ENCODE peak calls at places on chromosomes 11 and 22, in nine cellular contexts. D, Q, F, O, P, X, N, U and A are unnamed samples. For H3K9me3, the result is how much of the 10 kb centered on the place peaks cover.

GRCh38 chr11:103234974-103235373 is 125.7 kb downstream of the DYNC2H1 start:
- DNase-seq in D (no peak), Q (no peak), F (no peak), O (peak), P (no peak), X (no peak), N (no peak), U (no peak), A (no peak)

GRCh38 chr11:908273-908672 is 2.3 kb downstream of the CHID1 start:
- DNase-seq in D (no peak), Q (no peak), F (no peak), O (no peak), P (no peak), X (no peak), N (no peak), U (no peak), A (no peak)

GRCh38 chr11:123195182-123196059 is at the start of gene CLMP:
- DNase-seq in D (peak), Q (peak), F (peak), O (no peak), P (peak), X (peak), N (peak), U (no peak), A (peak)

GRCh38 chr11:10349806-10350205 is 44.9 kb downstream of the ADM start:
- DNase-seq in D (no peak), Q (no peak), F (no peak), O (no peak), P (no peak), X (no peak), N (no peak), U (no peak), A (no peak)

GRCh38 chr22:33099593-33099992 is 41.4 kb upstream of the SYN3 start:
- DNase-seq in D (no peak), Q (no peak), F (peak), O (no peak), P (no peak), X (no peak), N (no peak), U (no peak), A (no peak)

GRCh38 chr11:27965559-27965958 is 142.4 kb downstream of the KIF18A start:
- DNase-seq in D (no peak), Q (no peak), F (no peak), O (no peak), P (no peak), X (no peak), N (no peak), U (no peak), A (no peak)

GRCh38 chr11:3089236-3090061 is 32.2 kb upstream of the CARS1 start:
- DNase-seq in D (no peak), Q (no peak), F (no peak), O (no peak), P (no peak), X (no peak), N (no peak), U (no peak), A (no peak)

GRCh38 chr11:10528121-10528520 is 12.9 kb downstream of the RNF141 start:
- DNase-seq in D (no peak), Q (no peak), F (no peak), O (no peak), P (no peak), X (no peak), N (no peak), U (no peak), A (no peak)

GRCh38 chr11:30631148-30631547 is 45.0 kb upstream of the MPPED2 start:
- DNase-seq in D (no peak), Q (no peak), F (no peak), O (no peak), P (no peak), X (no peak), N (no peak), U (no peak), A (no peak)

GRCh38 chr11:1209371-1210057 is 13.4 kb upstream of the MUC5B start:
- DNase-seq in D (no peak), Q (no peak), F (no peak), O (no peak), P (no peak), X (peak), N (no peak), U (peak), A (no peak)

GRCh38 chr11:11313426-11313825 is 39.6 kb downstream of the CSNK2A3 start:
- DNase-seq in D (no peak), Q (no peak), F (peak), O (no peak), P (no peak), X (no peak), N (no peak), U (peak), A (peak)

GRCh38 chr22:36244522-36245391 is 5.4 kb upstream of the APOL2 start:
- DNase-seq in D (no peak), Q (peak), F (peak), O (no peak), P (no peak), X (no peak), N (no peak), U (no peak), A (peak)

GRCh38 chr11:29452131-29452530 is 564.7 kb downstream of the KCNA4 start:
- DNase-seq in D (no peak), Q (no peak), F (peak), O (no peak), P (no peak), X (no peak), N (no peak), U (no peak), A (no peak)

GRCh38 chr11:127789887-127790286 is 789.3 kb upstream of the KIRREL3 start:
- DNase-seq in D (peak), Q (no peak), F (peak), O (no peak), P (no peak), X (peak), N (no peak), U (peak), A (no peak)

GRCh38 chr11:1889527-1889930 is 2.2 kb downstream of the PRR33 start:
- DNase-seq in D (no peak), Q (no peak), F (no peak), O (no peak), P (no peak), X (peak), N (no peak), U (no peak), A (no peak)

GRCh38 chr11:13073119-13073981 is 64.2 kb downstream of the RASSF10 start:
- DNase-seq in D (no peak), Q (no peak), F (peak), O (no peak), P (no peak), X (no peak), N (no peak), U (no peak), A (no peak)

GRCh38 chr11:108854366-108854765 is 189.5 kb downstream of the DDX10 start:
- DNase-seq in D (no peak), Q (no peak), F (no peak), O (no peak), P (no peak), X (no peak), N (no peak), U (no peak), A (no peak)

GRCh38 chr22:47089796-47090460 is 327.5 kb downstream of the TBC1D22A start:
- DNase-seq in D (no peak), Q (no peak), F (no peak), O (no peak), P (no peak), X (no peak), N (no peak), U (no peak), A (no peak)

GRCh38 chr11:21018248-21018647 is 348.9 kb downstream of the NELL1 start:
- DNase-seq in D (no peak), Q (no peak), F (no peak), O (no peak), P (no peak), X (no peak), N (no peak), U (no peak), A (no peak)

GRCh38 chr11:17581732-17582053 is 34.6 kb downstream of the OTOG start:
- DNase-seq in D (no peak), Q (no peak), F (no peak), O (no peak), P (no peak), X (no peak), N (peak), U (no peak), A (no peak)

GRCh38 chr22:19710769-19711106 is 3.6 kb upstream of the SEPTIN5 start:
- DNase-seq in D (peak), Q (no peak), F (no peak), O (no peak), P (no peak), X (no peak), N (no peak), U (no peak), A (peak)

GRCh38 chr11:122242731-122243130 is 126.7 kb upstream of the BLID start:
- DNase-seq in D (no peak), Q (no peak), F (no peak), O (no peak), P (no peak), X (no peak), N (no peak), U (no peak), A (peak)

GRCh38 chr11:119100246-119100959 is 1.2 kb downstream of the DPAGT1 start:
- DNase-seq in D (peak), Q (no peak), F (peak), O (peak), P (no peak), X (no peak), N (no peak), U (no peak), A (no peak)

GRCh38 chr11:11618973-11619435 is 2.8 kb downstream of the GALNT18 start:
- DNase-seq in D (no peak), Q (no peak), F (no peak), O (no peak), P (no peak), X (no peak), N (no peak), U (no peak), A (no peak)

GRCh38 chr11:57315491-57315890 is 9.3 kb downstream of the TNKS1BP1 start:
- DNase-seq in D (no peak), Q (no peak), F (no peak), O (no peak), P (no peak), X (no peak), N (peak), U (peak), A (peak)

GRCh38 chr22:20425821-20426615 is 11.6 kb downstream of the SCARF2 start:
- DNase-seq in D (no peak), Q (no peak), F (peak), O (no peak), P (no peak), X (no peak), N (no peak), U (no peak), A (peak)

GRCh38 chr22:43088616-43088978 is 594 bp downstream of the TTLL1 start:
- DNase-seq in D (no peak), Q (no peak), F (no peak), O (no peak), P (no peak), X (no peak), N (no peak), U (no peak), A (no peak)

GRCh38 chr22:33844273-33844672 is 76.0 kb downstream of the LARGE1 start:
- DNase-seq in D (no peak), Q (no peak), F (no peak), O (no peak), P (no peak), X (no peak), N (no peak), U (no peak), A (no peak)

GRCh38 chr11:86692317-86692716 is 19.9 kb upstream of the ME3 start:
- DNase-seq in D (no peak), Q (no peak), F (no peak), O (no peak), P (no peak), X (no peak), N (no peak), U (no peak), A (no peak)

GRCh38 chr11:77080643-77081210 is 14.0 kb downstream of the CAPN5 start:
- DNase-seq in D (no peak), Q (peak), F (no peak), O (no peak), P (no peak), X (peak), N (no peak), U (no peak), A (peak)

GRCh38 chr11:107916671-107917241 is 11.5 kb upstream of the RAB39A start:
- DNase-seq in D (no peak), Q (no peak), F (peak), O (no peak), P (no peak), X (peak), N (no peak), U (peak), A (no peak)

GRCh38 chr11:95398437-95399112 is 167.6 kb upstream of the SESN3 start:
- DNase-seq in D (peak), Q (no peak), F (no peak), O (no peak), P (no peak), X (no peak), N (no peak), U (no peak), A (no peak)

DNA sequence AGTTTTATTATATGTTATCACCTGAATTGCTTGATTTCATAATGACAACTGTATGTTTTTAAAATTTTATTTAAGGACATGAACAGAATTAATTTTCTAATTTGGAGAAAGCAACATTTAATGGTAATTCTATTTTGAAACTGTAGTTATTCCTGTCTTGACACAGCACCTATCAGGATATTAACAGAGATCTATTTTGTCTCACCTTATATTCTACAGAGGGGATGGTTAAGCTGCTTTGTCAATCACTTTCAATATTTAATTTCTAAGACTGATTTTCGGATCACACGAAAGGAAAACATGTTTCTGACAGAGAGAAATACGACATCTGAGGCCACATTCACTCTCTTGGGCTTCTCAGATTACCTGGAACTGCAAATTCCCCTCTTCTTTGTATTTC is at the start of gene OR5D16:
- DNase-seq in D (no peak), Q (no peak), F (no peak), O (no peak), P (no peak), X (no peak), N (no peak), U (no peak), A (no peak)
- H3K9me3 ChIP-seq in D (under half), Q (under half), F (under half), O (under half), P (under half), X (under half), N (under half), U (under half), A (under half)

GRCh38 chr22:48895341-48895740 is 932.3 kb downstream of the BRD1 start:
- DNase-seq in D (no peak), Q (no peak), F (no peak), O (no peak), P (no peak), X (no peak), N (no peak), U (no peak), A (no peak)

GRCh38 chr22:48895831-48896765 is 931.6 kb downstream of the BRD1 start:
- DNase-seq in D (no peak), Q (no peak), F (no peak), O (no peak), P (no peak), X (no peak), N (no peak), U (no peak), A (no peak)

GRCh38 chr22:48897638-48897954 is 930.1 kb downstream of the BRD1 start:
- DNase-seq in D (no peak), Q (no peak), F (no peak), O (no peak), P (no peak), X (no peak), N (no peak), U (no peak), A (no peak)

GRCh38 chr22:48897959-48898358 is 929.7 kb downstream of the BRD1 start:
- DNase-seq in D (no peak), Q (no peak), F (no peak), O (no peak), P (no peak), X (no peak), N (no peak), U (no peak), A (no peak)

DNA sequence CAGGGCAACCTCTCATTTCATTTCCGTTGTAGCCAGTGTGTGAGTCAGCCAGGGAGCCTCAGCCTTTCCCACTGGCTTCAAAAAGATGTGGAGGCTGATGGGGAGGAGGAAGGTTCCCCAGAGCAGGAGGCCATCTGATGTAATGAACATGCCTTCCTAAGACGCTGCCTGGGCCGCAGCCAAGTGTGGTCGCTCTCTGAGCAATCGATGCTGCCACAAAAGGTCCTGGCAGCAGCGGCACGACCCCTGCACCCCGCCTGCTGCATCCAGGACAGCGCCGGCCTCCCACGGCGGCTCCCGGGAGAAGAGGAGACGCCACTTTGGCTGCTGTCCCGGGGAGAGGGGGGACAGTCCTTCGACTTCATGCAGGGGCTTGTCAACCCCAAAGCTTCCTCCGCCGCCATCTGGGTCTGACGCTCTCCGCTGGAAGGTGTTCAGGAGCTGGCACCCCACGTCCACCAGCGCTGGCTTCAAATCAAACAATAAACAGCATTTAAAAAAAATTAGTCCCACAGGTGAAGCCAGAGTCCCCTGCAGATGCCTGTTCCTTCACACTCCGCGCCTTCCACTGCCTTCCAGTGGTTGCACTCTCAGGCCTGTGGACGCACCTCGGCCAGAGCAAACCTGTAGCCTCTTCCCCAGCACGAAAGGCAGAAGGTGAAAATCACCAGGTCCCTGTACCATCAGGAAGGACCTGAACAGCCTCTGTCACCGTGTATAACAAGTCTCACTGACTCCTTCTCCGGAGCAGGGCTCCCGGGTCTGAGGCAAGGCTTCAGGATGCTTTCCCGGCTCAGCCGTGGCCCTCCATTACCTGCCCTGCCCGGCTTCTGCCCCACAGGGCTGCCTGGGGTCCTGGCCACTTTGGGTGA is 930.7 kb downstream of the BRD1 start:
- DNase-seq in D (no peak), Q (no peak), F (peak), O (no peak), P (no peak), X (no peak), N (no peak), U (no peak), A (no peak)
- H3K9me3 ChIP-seq in D (under half), Q (under half), F (under half), O (under half), P (under half), X (under half), N (under half), U (under half), A (under half)

GRCh38 chr11:58774164-58774593 is 42.4 kb upstream of the GLYAT start:
- DNase-seq in D (no peak), Q (no peak), F (no peak), O (no peak), P (no peak), X (no peak), N (no peak), U (no peak), A (no peak)
- H3K9me3 ChIP-seq in D (under half), Q (under half), F (under half), O (under half), P (under half), X (under half), N (under half), U (under half), A (under half)

GRCh38 chr22:39182478-39183030 is 30.1 kb upstream of the CBX7 start:
- DNase-seq in D (no peak), Q (no peak), F (no peak), O (no peak), P (no peak), X (no peak), N (no peak), U (no peak), A (peak)

GRCh38 chr22:39185601-39186012 is 33.1 kb upstream of the CBX7 start:
- DNase-seq in D (peak), Q (no peak), F (no peak), O (no peak), P (peak), X (no peak), N (no peak), U (no peak), A (peak)

GRCh38 chr22:39184586-39185577 is 32.4 kb upstream of the CBX7 start:
- DNase-seq in D (no peak), Q (no peak), F (no peak), O (no peak), P (no peak), X (no peak), N (no peak), U (no peak), A (no peak)

GRCh38 chr22:39181778-39182177 is 29.3 kb upstream of the CBX7 start:
- DNase-seq in D (no peak), Q (no peak), F (no peak), O (no peak), P (no peak), X (no peak), N (no peak), U (no peak), A (no peak)

GRCh38 chr22:39183991-39184585 is 31.6 kb upstream of the CBX7 start:
- DNase-seq in D (peak), Q (no peak), F (no peak), O (no peak), P (no peak), X (no peak), N (no peak), U (no peak), A (no peak)
- H3K9me3 ChIP-seq in D (under half), Q (under half), F (under half), O (under half), P (under half), X (under half), N (under half), U (under half), A (under half)

DNA sequence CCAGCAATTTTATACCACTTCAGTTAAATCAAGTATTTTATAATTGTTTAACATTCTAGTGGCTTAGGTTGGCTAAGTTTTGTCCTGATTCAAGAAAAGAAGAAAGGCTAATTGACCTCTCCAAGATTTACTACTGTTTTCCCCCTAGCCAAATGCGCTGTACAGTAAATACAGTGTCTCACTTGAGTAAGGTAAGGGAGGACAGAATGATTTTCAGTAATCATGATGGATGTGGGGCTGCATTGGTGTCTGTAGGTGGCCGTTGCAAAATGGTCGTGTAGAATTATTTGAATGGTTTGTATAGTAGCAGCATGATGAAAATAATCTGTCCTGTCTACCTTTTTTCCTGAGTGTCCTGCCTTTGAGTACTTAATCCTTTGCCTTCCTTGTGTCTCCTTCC is 4.6 kb downstream of the CECR2 start:
- DNase-seq in D (no peak), Q (no peak), F (no peak), O (no peak), P (no peak), X (no peak), N (no peak), U (no peak), A (no peak)
- H3K9me3 ChIP-seq in D (under half), Q (under half), F (under half), O (under half), P (under half), X (under half), N (under half), U (under half), A (under half)

DNA sequence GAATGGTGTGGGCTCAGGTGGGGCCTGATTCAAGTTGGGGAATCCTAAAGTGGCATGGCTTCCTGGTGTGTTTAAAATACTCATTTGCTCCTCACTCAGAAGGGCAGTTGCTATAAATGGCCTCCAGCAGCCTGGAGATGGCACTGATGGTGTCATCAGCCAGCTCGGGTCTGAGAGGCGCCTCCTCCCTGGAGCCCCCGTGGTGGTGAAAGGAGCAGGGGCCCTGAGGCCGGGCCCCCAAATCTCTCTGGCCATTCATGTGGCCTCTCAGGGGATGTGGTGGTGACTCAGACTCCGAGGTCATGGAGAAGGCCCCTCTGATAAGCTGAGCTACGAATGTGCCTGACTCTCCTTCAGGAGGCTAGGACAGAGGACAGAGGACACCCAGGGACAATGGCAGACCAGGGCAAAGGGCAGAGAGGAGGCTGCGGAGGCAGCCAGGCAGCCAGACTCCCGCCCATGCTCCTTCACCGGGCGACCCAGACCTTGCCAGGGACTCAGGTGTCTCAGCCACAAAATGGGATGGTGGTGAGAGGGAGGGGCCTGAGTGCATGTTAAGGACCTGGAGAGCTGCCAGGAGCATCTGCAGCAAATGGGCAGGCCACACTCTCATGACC is 129.2 kb downstream of the CTTN start:
- DNase-seq in D (peak), Q (no peak), F (no peak), O (no peak), P (no peak), X (peak), N (no peak), U (peak), A (peak)
- H3K9me3 ChIP-seq in D (under half), Q (under half), F (under half), O (under half), P (under half), X (under half), N (under half), U (under half), A (under half)